ENCODE peak calls at places on chromosome 2, in eight cellular contexts. E is GM23338, Y is ovary, D is H9, U is mucosa of descending colon, L is lower lobe of right lung, X is adrenal gland, Q is OCI-LY7. G is an unnamed sample.
A peak's percentile ranks its signal among the peaks of the same experiment; 100 is the strongest.

GRCh38 chr2:42799881-42800280 is 7.5 kb upstream of the HAAO start:
- DNase-seq in E (no peak), Y (no peak), D (no peak), U (no peak), L (no peak), X (no peak), Q (no peak), G (no peak)

GRCh38 chr2:150485871-150486538 is 1.5 kb downstream of the RND3 start:
- DNase-seq in E (peak; percentile 76), Y (peak; percentile 71), D (peak; percentile 62), U (peak; percentile 85), L (peak; percentile 77), X (peak; percentile 81), Q (no peak), G (peak; percentile 29)

GRCh38 chr2:108612514-108613183 is 78.4 kb downstream of the LIMS1 start:
- DNase-seq in E (no peak), Y (no peak), D (no peak), U (peak; percentile 48), L (peak; percentile 59), X (no peak), Q (peak; percentile 60), G (no peak)

GRCh38 chr2:33583194-33583938 is 15.7 kb downstream of the FAM98A start:
- DNase-seq in E (peak; percentile 70), Y (no peak), D (no peak), U (no peak), L (no peak), X (peak; percentile 35), Q (peak; percentile 53), G (no peak)

GRCh38 chr2:26786207-26787023 is 559 bp downstream of the CENPA start:
- DNase-seq in E (no peak), Y (no peak), D (no peak), U (no peak), L (peak; percentile 59), X (no peak), Q (peak; percentile 53), G (no peak)

GRCh38 chr2:241895732-241896641 is 26.5 kb downstream of the RTP5 start:
- DNase-seq in E (no peak), Y (peak; percentile 71), D (peak; percentile 47), U (peak; percentile 31), L (peak; percentile 44), X (peak; percentile 71), Q (no peak), G (no peak)

GRCh38 chr2:75180476-75180875 is 18.8 kb downstream of the TACR1 start:
- DNase-seq in E (no peak), Y (no peak), D (no peak), U (no peak), L (no peak), X (no peak), Q (no peak), G (no peak)

GRCh38 chr2:195683174-195683573 is 26.1 kb downstream of the SLC39A10 start:
- DNase-seq in E (no peak), Y (no peak), D (no peak), U (no peak), L (no peak), X (no peak), Q (no peak), G (no peak)

GRCh38 chr2:102438578-102438977 is 15.6 kb downstream of the IL18RAP start:
- DNase-seq in E (no peak), Y (no peak), D (no peak), U (no peak), L (no peak), X (no peak), Q (no peak), G (no peak)

GRCh38 chr2:215828528-215829184 is 184.7 kb downstream of the MREG start:
- DNase-seq in E (peak; percentile 89), Y (peak; percentile 61), D (peak; percentile 85), U (peak; percentile 56), L (peak; percentile 79), X (peak; percentile 78), Q (peak; percentile 64), G (no peak)

GRCh38 chr2:160221391-160222276 is 21.6 kb upstream of the ITGB6 start:
- DNase-seq in E (no peak), Y (peak; percentile 76), D (no peak), U (peak; percentile 88), L (peak; percentile 86), X (no peak), Q (no peak), G (no peak)

GRCh38 chr2:135409436-135409835 is 121.6 kb downstream of the ZRANB3 start:
- DNase-seq in E (no peak), Y (no peak), D (no peak), U (no peak), L (no peak), X (no peak), Q (no peak), G (no peak)

GRCh38 chr2:177229448-177230242 is 17.1 kb downstream of the HNRNPA3 start:
- DNase-seq in E (no peak), Y (no peak), D (no peak), U (no peak), L (no peak), X (no peak), Q (no peak), G (no peak)

GRCh38 chr2:3222636-3223035 is 155.0 kb downstream of the EIPR1 start:
- DNase-seq in E (no peak), Y (no peak), D (no peak), U (no peak), L (no peak), X (no peak), Q (no peak), G (no peak)

GRCh38 chr2:33457588-33458247 is 18.7 kb upstream of the RASGRP3 start:
- DNase-seq in E (no peak), Y (no peak), D (no peak), U (no peak), L (no peak), X (no peak), Q (no peak), G (no peak)

GRCh38 chr2:39623916-39624315 is 41.8 kb upstream of the TMEM178A start:
- DNase-seq in E (no peak), Y (no peak), D (no peak), U (no peak), L (no peak), X (no peak), Q (no peak), G (no peak)

DNA sequence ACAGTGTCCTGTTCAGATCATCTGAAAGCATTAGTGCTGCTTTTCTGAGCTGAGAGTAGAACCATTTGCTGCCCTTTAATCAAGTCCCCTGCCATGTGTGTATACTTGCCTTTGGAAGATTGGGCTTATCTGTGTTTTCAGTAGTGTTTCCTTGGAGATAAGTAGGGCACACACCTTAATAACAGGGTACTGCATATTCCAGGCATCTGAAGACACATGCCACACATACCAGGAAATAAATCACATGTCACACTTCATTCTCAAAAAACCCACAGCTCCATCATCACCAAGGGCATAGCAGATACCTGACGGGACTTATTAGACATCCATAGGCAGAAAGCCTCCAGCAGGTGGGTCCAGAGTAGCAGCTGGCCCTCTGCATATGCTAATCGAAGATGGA is 157.4 kb downstream of the SOX11 start:
- DNase-seq in E (no peak), Y (no peak), D (no peak), U (no peak), L (no peak), X (no peak), Q (no peak), G (no peak)
- TF ChIP-seq CTCF in E (no peak), Y (no peak), D (no peak), U (no peak), L (no peak), X (no peak), Q (no peak), G (no peak)

DNA sequence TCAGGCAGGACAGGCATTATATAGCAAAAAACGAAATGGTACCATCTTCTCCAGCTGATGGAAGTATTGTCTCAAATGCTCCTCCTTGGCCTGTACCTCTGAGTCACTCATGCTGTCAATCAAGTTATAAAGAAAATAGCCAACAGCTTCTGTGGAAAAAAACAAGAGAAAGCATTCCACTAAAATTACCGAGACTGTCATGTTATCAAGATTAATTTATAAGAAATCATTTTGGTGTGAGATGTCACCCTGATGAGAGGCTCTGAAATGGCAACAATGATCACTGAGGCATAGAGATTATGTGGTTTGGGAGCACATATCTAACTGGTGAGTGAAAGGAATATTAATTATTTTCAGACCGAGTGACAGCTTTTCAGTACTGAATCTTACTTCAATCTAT is 47.4 kb downstream of the LRPPRC start:
- DNase-seq in E (no peak), Y (no peak), D (no peak), U (no peak), L (no peak), X (no peak), Q (no peak), G (no peak)
- H3K4me1 ChIP-seq in E (peaks cover 36% of the 10 kb centered on the region), Y (no peaks in the 10 kb centered on the region), D (peaks cover 5% of the 10 kb centered on the region), U (no peaks in the 10 kb centered on the region), L (no peaks in the 10 kb centered on the region), X (no peaks in the 10 kb centered on the region), Q (no peaks in the 10 kb centered on the region), G (no peaks in the 10 kb centered on the region)

DNA sequence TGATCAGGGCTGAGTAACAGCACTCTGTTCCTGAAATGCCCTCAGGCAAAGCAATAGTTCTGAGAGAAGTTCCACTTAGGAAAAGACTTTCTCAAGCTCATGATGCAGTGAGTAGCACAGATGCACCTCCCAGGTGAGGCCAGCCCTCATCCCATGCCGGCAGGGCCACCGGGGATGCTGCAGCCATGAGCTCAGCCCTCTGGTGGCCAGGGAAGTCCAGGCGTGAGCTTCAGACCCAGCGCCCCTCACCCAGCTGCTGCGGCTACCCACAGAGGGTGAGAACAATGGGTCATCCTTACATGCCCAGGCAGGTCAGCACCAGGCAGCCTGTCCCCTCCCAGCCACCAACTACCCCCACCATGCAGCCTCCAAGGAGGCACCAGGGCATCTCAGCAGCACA is 50.7 kb downstream of the TTC32 start:
- DNase-seq in E (peak; percentile 59), Y (no peak), D (peak; percentile 77), U (no peak), L (no peak), X (no peak), Q (no peak), G (no peak)
- TF ChIP-seq CTCF in E (peak; percentile 40), Y (no peak), D (peak; percentile 53), U (no peak), L (no peak), X (no peak), Q (no peak), G (no peak)

GRCh38 chr2:96539215-96539920 is 2.8 kb downstream of the ARID5A start:
- DNase-seq in E (peak; percentile 23), Y (no peak), D (no peak), U (peak; percentile 28), L (no peak), X (no peak), Q (no peak), G (no peak)

GRCh38 chr2:96540136-96540535 is 3.6 kb downstream of the ARID5A start:
- DNase-seq in E (no peak), Y (no peak), D (no peak), U (no peak), L (no peak), X (no peak), Q (no peak), G (no peak)

GRCh38 chr2:96541753-96542152 is 5.2 kb downstream of the ARID5A start:
- DNase-seq in E (no peak), Y (no peak), D (no peak), U (no peak), L (no peak), X (no peak), Q (no peak), G (no peak)

GRCh38 chr2:96542357-96542977 is 5.9 kb downstream of the ARID5A start:
- DNase-seq in E (no peak), Y (no peak), D (no peak), U (no peak), L (no peak), X (no peak), Q (no peak), G (no peak)

DNA sequence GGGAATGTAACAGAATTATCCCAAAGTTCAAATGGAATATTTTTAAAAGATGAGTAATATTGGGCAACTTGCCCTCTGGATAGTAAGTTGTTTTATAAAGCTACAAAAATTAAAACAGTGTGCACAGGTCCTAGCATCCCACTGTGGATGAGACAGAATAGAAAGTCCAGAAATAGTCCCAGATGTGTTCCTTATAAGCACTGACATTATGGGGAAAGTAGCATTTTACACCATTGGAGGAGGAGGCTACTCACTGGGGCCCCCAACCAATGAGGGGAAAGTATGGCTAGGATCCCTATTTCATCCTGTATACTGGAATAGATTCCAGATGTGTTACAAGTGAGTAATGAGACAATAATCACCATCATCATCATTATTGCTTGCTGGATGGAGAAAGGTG is 4.8 kb downstream of the ARID5A start:
- DNase-seq in E (no peak), Y (no peak), D (no peak), U (no peak), L (no peak), X (no peak), Q (no peak), G (no peak)
- H3K4me1 ChIP-seq in E (peaks cover 20% of the 10 kb centered on the region), Y (peaks cover 6% of the 10 kb centered on the region), D (no peaks in the 10 kb centered on the region), U (peaks cover 16% of the 10 kb centered on the region), L (peaks cover 46% of the 10 kb centered on the region), X (peaks cover 8% of the 10 kb centered on the region), Q (peaks cover 13% of the 10 kb centered on the region), G (peaks cover 78% of the 10 kb centered on the region)